ENCODE peak calls at places on chromosomes 7 and 10, in five cellular contexts. One of them, this sample, is unnamed.

GRCh38 chr7:20238754-20239324 is 21.7 kb upstream of the MACC1 start:
- DNase-seq in transverse colon: peak; percentile 33
- DNase-seq in lower leg skin: no peak
- DNase-seq in activated CD8-positive, alpha-beta memory T cell treated with anti-CD3 and anti-CD28 coated beads, Interleukin-2, amount 10 ng/mL, durations not matched to agents 7 days and 5 days: no peak
- DNase-seq in SJCRH30: no peak
- DNase-seq in this sample: no peak

GRCh38 chr7:36057375-36057774 is 95.7 kb upstream of the EEPD1 start:
- DNase-seq in transverse colon: no peak
- DNase-seq in lower leg skin: no peak
- DNase-seq in activated CD8-positive, alpha-beta memory T cell treated with anti-CD3 and anti-CD28 coated beads, Interleukin-2, amount 10 ng/mL, durations not matched to agents 7 days and 5 days: no peak
- DNase-seq in SJCRH30: no peak
- DNase-seq in this sample: no peak

GRCh38 chr7:45028920-45029344 is 28.9 kb downstream of the CCM2 start:
- DNase-seq in transverse colon: no peak
- DNase-seq in lower leg skin: peak; percentile 70
- DNase-seq in activated CD8-positive, alpha-beta memory T cell treated with anti-CD3 and anti-CD28 coated beads, Interleukin-2, amount 10 ng/mL, durations not matched to agents 7 days and 5 days: no peak
- DNase-seq in SJCRH30: peak; percentile 47
- DNase-seq in this sample: no peak

GRCh38 chr7:33062023-33062781 is at the start of gene NT5C3A:
- DNase-seq in transverse colon: peak; percentile 52
- DNase-seq in lower leg skin: no peak
- DNase-seq in activated CD8-positive, alpha-beta memory T cell treated with anti-CD3 and anti-CD28 coated beads, Interleukin-2, amount 10 ng/mL, durations not matched to agents 7 days and 5 days: peak; percentile 52
- DNase-seq in SJCRH30: peak; percentile 68
- DNase-seq in this sample: peak; percentile 80

GRCh38 chr7:155602156-155602555 is 42.3 kb upstream of the RBM33 start:
- DNase-seq in transverse colon: no peak
- DNase-seq in lower leg skin: peak; percentile 20
- DNase-seq in activated CD8-positive, alpha-beta memory T cell treated with anti-CD3 and anti-CD28 coated beads, Interleukin-2, amount 10 ng/mL, durations not matched to agents 7 days and 5 days: no peak
- DNase-seq in SJCRH30: no peak
- DNase-seq in this sample: no peak

GRCh38 chr7:159239028-159239427 is 94.4 kb upstream of the VIPR2 start:
- DNase-seq in transverse colon: no peak
- DNase-seq in lower leg skin: no peak
- DNase-seq in activated CD8-positive, alpha-beta memory T cell treated with anti-CD3 and anti-CD28 coated beads, Interleukin-2, amount 10 ng/mL, durations not matched to agents 7 days and 5 days: no peak
- DNase-seq in SJCRH30: no peak
- DNase-seq in this sample: no peak

GRCh38 chr7:114711244-114711643 is 210.7 kb upstream of the MDFIC start:
- DNase-seq in transverse colon: no peak
- DNase-seq in lower leg skin: no peak
- DNase-seq in activated CD8-positive, alpha-beta memory T cell treated with anti-CD3 and anti-CD28 coated beads, Interleukin-2, amount 10 ng/mL, durations not matched to agents 7 days and 5 days: no peak
- DNase-seq in SJCRH30: no peak
- DNase-seq in this sample: no peak

GRCh38 chr10:74730246-74730645 is 96.2 kb upstream of the KAT6B start:
- DNase-seq in transverse colon: no peak
- DNase-seq in lower leg skin: no peak
- DNase-seq in activated CD8-positive, alpha-beta memory T cell treated with anti-CD3 and anti-CD28 coated beads, Interleukin-2, amount 10 ng/mL, durations not matched to agents 7 days and 5 days: no peak
- DNase-seq in SJCRH30: no peak
- DNase-seq in this sample: no peak

GRCh38 chr7:153004341-153004740 is 244.8 kb downstream of the ACTR3B start:
- DNase-seq in transverse colon: no peak
- DNase-seq in lower leg skin: peak; percentile 57
- DNase-seq in activated CD8-positive, alpha-beta memory T cell treated with anti-CD3 and anti-CD28 coated beads, Interleukin-2, amount 10 ng/mL, durations not matched to agents 7 days and 5 days: no peak
- DNase-seq in SJCRH30: no peak
- DNase-seq in this sample: no peak

GRCh38 chr10:15817407-15818046 is 42.8 kb downstream of the MINDY3 start:
- DNase-seq in transverse colon: no peak
- DNase-seq in lower leg skin: no peak
- DNase-seq in activated CD8-positive, alpha-beta memory T cell treated with anti-CD3 and anti-CD28 coated beads, Interleukin-2, amount 10 ng/mL, durations not matched to agents 7 days and 5 days: no peak
- DNase-seq in SJCRH30: no peak
- DNase-seq in this sample: no peak

GRCh38 chr10:99809931-99810615 is 27.6 kb downstream of the ABCC2 start:
- DNase-seq in transverse colon: no peak
- DNase-seq in lower leg skin: no peak
- DNase-seq in activated CD8-positive, alpha-beta memory T cell treated with anti-CD3 and anti-CD28 coated beads, Interleukin-2, amount 10 ng/mL, durations not matched to agents 7 days and 5 days: no peak
- DNase-seq in SJCRH30: no peak
- DNase-seq in this sample: no peak

GRCh38 chr10:61628199-61628874 is 34.4 kb upstream of the CABCOCO1 start:
- DNase-seq in transverse colon: no peak
- DNase-seq in lower leg skin: no peak
- DNase-seq in activated CD8-positive, alpha-beta memory T cell treated with anti-CD3 and anti-CD28 coated beads, Interleukin-2, amount 10 ng/mL, durations not matched to agents 7 days and 5 days: no peak
- DNase-seq in SJCRH30: no peak
- DNase-seq in this sample: no peak

GRCh38 chr7:64515781-64516180 is 47.1 kb downstream of the ZNF680 start:
- DNase-seq in transverse colon: no peak
- DNase-seq in lower leg skin: no peak
- DNase-seq in activated CD8-positive, alpha-beta memory T cell treated with anti-CD3 and anti-CD28 coated beads, Interleukin-2, amount 10 ng/mL, durations not matched to agents 7 days and 5 days: no peak
- DNase-seq in SJCRH30: no peak
- DNase-seq in this sample: no peak

GRCh38 chr7:78970440-78970916 is 483.0 kb downstream of the MAGI2 start:
- DNase-seq in transverse colon: no peak
- DNase-seq in lower leg skin: no peak
- DNase-seq in activated CD8-positive, alpha-beta memory T cell treated with anti-CD3 and anti-CD28 coated beads, Interleukin-2, amount 10 ng/mL, durations not matched to agents 7 days and 5 days: no peak
- DNase-seq in SJCRH30: no peak
- DNase-seq in this sample: no peak

GRCh38 chr7:28778781-28779180 is 179.3 kb downstream of the TRIL start:
- DNase-seq in transverse colon: no peak
- DNase-seq in lower leg skin: no peak
- DNase-seq in activated CD8-positive, alpha-beta memory T cell treated with anti-CD3 and anti-CD28 coated beads, Interleukin-2, amount 10 ng/mL, durations not matched to agents 7 days and 5 days: no peak
- DNase-seq in SJCRH30: no peak
- DNase-seq in this sample: no peak

GRCh38 chr7:103073989-103074518 is 542 bp downstream of the FBXL13 start:
- DNase-seq in transverse colon: peak; percentile 18
- DNase-seq in lower leg skin: no peak
- DNase-seq in activated CD8-positive, alpha-beta memory T cell treated with anti-CD3 and anti-CD28 coated beads, Interleukin-2, amount 10 ng/mL, durations not matched to agents 7 days and 5 days: no peak
- DNase-seq in SJCRH30: no peak
- DNase-seq in this sample: no peak

GRCh38 chr10:75238182-75239180 is 2.7 kb upstream of the COMTD1 start:
- DNase-seq in transverse colon: no peak
- DNase-seq in lower leg skin: peak; percentile 80
- DNase-seq in activated CD8-positive, alpha-beta memory T cell treated with anti-CD3 and anti-CD28 coated beads, Interleukin-2, amount 10 ng/mL, durations not matched to agents 7 days and 5 days: no peak
- DNase-seq in SJCRH30: no peak
- DNase-seq in this sample: no peak

GRCh38 chr7:137930616-137931015 is 71.3 kb downstream of the CREB3L2 start:
- DNase-seq in transverse colon: no peak
- DNase-seq in lower leg skin: no peak
- DNase-seq in activated CD8-positive, alpha-beta memory T cell treated with anti-CD3 and anti-CD28 coated beads, Interleukin-2, amount 10 ng/mL, durations not matched to agents 7 days and 5 days: no peak
- DNase-seq in SJCRH30: no peak
- DNase-seq in this sample: no peak

GRCh38 chr7:22109761-22110160 is 164.1 kb upstream of the CDCA7L start:
- DNase-seq in transverse colon: peak; percentile 28
- DNase-seq in lower leg skin: peak; percentile 85
- DNase-seq in activated CD8-positive, alpha-beta memory T cell treated with anti-CD3 and anti-CD28 coated beads, Interleukin-2, amount 10 ng/mL, durations not matched to agents 7 days and 5 days: no peak
- DNase-seq in SJCRH30: peak; percentile 42
- DNase-seq in this sample: no peak

GRCh38 chr7:95772771-95773581 is 622 bp downstream of the DYNC1I1 start:
- DNase-seq in transverse colon: peak; percentile 26
- DNase-seq in lower leg skin: no peak
- DNase-seq in activated CD8-positive, alpha-beta memory T cell treated with anti-CD3 and anti-CD28 coated beads, Interleukin-2, amount 10 ng/mL, durations not matched to agents 7 days and 5 days: no peak
- DNase-seq in SJCRH30: peak; percentile 42
- DNase-seq in this sample: no peak

GRCh38 chr10:94205370-94205930 is 157.3 kb downstream of the NOC3L start:
- DNase-seq in transverse colon: peak; percentile 12
- DNase-seq in lower leg skin: no peak
- DNase-seq in activated CD8-positive, alpha-beta memory T cell treated with anti-CD3 and anti-CD28 coated beads, Interleukin-2, amount 10 ng/mL, durations not matched to agents 7 days and 5 days: no peak
- DNase-seq in SJCRH30: peak; percentile 45
- DNase-seq in this sample: no peak

GRCh38 chr7:112449353-112449752 is 907 bp upstream of the IFRD1 start:
- DNase-seq in transverse colon: peak; percentile 55
- DNase-seq in lower leg skin: no peak
- DNase-seq in activated CD8-positive, alpha-beta memory T cell treated with anti-CD3 and anti-CD28 coated beads, Interleukin-2, amount 10 ng/mL, durations not matched to agents 7 days and 5 days: peak; percentile 62
- DNase-seq in SJCRH30: no peak
- DNase-seq in this sample: no peak

GRCh38 chr7:101519324-101520017 is 109.6 kb downstream of the MYL10 start:
- DNase-seq in transverse colon: no peak
- DNase-seq in lower leg skin: no peak
- DNase-seq in activated CD8-positive, alpha-beta memory T cell treated with anti-CD3 and anti-CD28 coated beads, Interleukin-2, amount 10 ng/mL, durations not matched to agents 7 days and 5 days: no peak
- DNase-seq in SJCRH30: peak; percentile 45
- DNase-seq in this sample: no peak

GRCh38 chr10:122419890-122420623 is 34.4 kb upstream of the ARMS2 start:
- DNase-seq in transverse colon: no peak
- DNase-seq in lower leg skin: no peak
- DNase-seq in activated CD8-positive, alpha-beta memory T cell treated with anti-CD3 and anti-CD28 coated beads, Interleukin-2, amount 10 ng/mL, durations not matched to agents 7 days and 5 days: no peak
- DNase-seq in SJCRH30: no peak
- DNase-seq in this sample: no peak

GRCh38 chr10:89645742-89646172 is 715 bp upstream of the PANK1 start:
- DNase-seq in transverse colon: peak; percentile 71
- DNase-seq in lower leg skin: no peak
- DNase-seq in activated CD8-positive, alpha-beta memory T cell treated with anti-CD3 and anti-CD28 coated beads, Interleukin-2, amount 10 ng/mL, durations not matched to agents 7 days and 5 days: no peak
- DNase-seq in SJCRH30: no peak
- DNase-seq in this sample: no peak

GRCh38 chr7:134420509-134421125 is 38.3 kb downstream of the AKR1B1 start:
- DNase-seq in transverse colon: peak; percentile 54
- DNase-seq in lower leg skin: peak; percentile 67
- DNase-seq in activated CD8-positive, alpha-beta memory T cell treated with anti-CD3 and anti-CD28 coated beads, Interleukin-2, amount 10 ng/mL, durations not matched to agents 7 days and 5 days: no peak
- DNase-seq in SJCRH30: peak; percentile 74
- DNase-seq in this sample: no peak

GRCh38 chr7:30888783-30889182 is 22.9 kb upstream of the AQP1 start:
- DNase-seq in transverse colon: no peak
- DNase-seq in lower leg skin: no peak
- DNase-seq in activated CD8-positive, alpha-beta memory T cell treated with anti-CD3 and anti-CD28 coated beads, Interleukin-2, amount 10 ng/mL, durations not matched to agents 7 days and 5 days: no peak
- DNase-seq in SJCRH30: peak; percentile 31
- DNase-seq in this sample: no peak

GRCh38 chr7:67423058-67423457 is 426.4 kb downstream of the TYW1 start:
- DNase-seq in transverse colon: no peak
- DNase-seq in lower leg skin: no peak
- DNase-seq in activated CD8-positive, alpha-beta memory T cell treated with anti-CD3 and anti-CD28 coated beads, Interleukin-2, amount 10 ng/mL, durations not matched to agents 7 days and 5 days: no peak
- DNase-seq in SJCRH30: peak; percentile 88
- DNase-seq in this sample: no peak

GRCh38 chr10:97827778-97828291 is 21.8 kb upstream of the GOLGA7B start:
- DNase-seq in transverse colon: no peak
- DNase-seq in lower leg skin: no peak
- DNase-seq in activated CD8-positive, alpha-beta memory T cell treated with anti-CD3 and anti-CD28 coated beads, Interleukin-2, amount 10 ng/mL, durations not matched to agents 7 days and 5 days: no peak
- DNase-seq in SJCRH30: peak; percentile 70
- DNase-seq in this sample: no peak

GRCh38 chr7:85529197-85529596 is 342.3 kb upstream of the SEMA3D start:
- DNase-seq in transverse colon: no peak
- DNase-seq in lower leg skin: no peak
- DNase-seq in activated CD8-positive, alpha-beta memory T cell treated with anti-CD3 and anti-CD28 coated beads, Interleukin-2, amount 10 ng/mL, durations not matched to agents 7 days and 5 days: no peak
- DNase-seq in SJCRH30: no peak
- DNase-seq in this sample: no peak